ENCODE peak calls at places on chromosomes 5 and 9, in seven cellular contexts. R is fibroblast of the aortic adventitia, C is AG04450, H is A673, T is WTC11, V is adrenal gland, L is ovary. G is an unnamed sample.

GRCh38 chr9:69446496-69446895 is 121.5 kb downstream of the ENTREP1 start:
- DNase-seq in R (no peak), H (no peak), L (no peak), C (no peak), V (no peak), T (no peak), G (no peak)

GRCh38 chr9:23587433-23587832 is 238.6 kb downstream of the ELAVL2 start:
- DNase-seq in L (peak; percentile 13), H (no peak), V (peak; percentile 92), T (no peak), R (no peak), C (no peak), G (no peak)

GRCh38 chr9:100443781-100444768 is 17.1 kb downstream of the MSANTD3 start:
- DNase-seq in V (peak; percentile 9), T (no peak), C (no peak), H (no peak), L (no peak), R (peak; percentile 34), G (no peak)

GRCh38 chr9:124010665-124011321 is 775 bp upstream of the LHX2 start:
- DNase-seq in H (no peak), R (no peak), C (no peak), L (no peak), T (peak; percentile 57), V (no peak), G (no peak)

GRCh38 chr5:75236322-75237316 is at the start of gene ANKRD31:
- DNase-seq in H (peak; percentile 87), C (peak; percentile 18), L (peak; percentile 81), T (peak; percentile 76), V (peak; percentile 90), R (peak; percentile 68), G (peak; percentile 89)

GRCh38 chr5:138230261-138230660 is 17.1 kb upstream of the CDC23 start:
- DNase-seq in H (no peak), V (peak; percentile 58), C (no peak), R (peak; percentile 87), L (no peak), T (no peak), G (peak; percentile 90)

GRCh38 chr5:15833365-15833764 is 333.4 kb downstream of the FBXL7 start:
- DNase-seq in R (no peak), C (no peak), V (no peak), T (no peak), L (no peak), H (no peak), G (no peak)

GRCh38 chr9:97484134-97484533 is 17.3 kb upstream of the TMOD1 start:
- DNase-seq in L (no peak), C (no peak), V (peak; percentile 64), T (no peak), H (no peak), R (no peak), G (no peak)

GRCh38 chr5:113447651-113448050 is 12.9 kb upstream of the TSSK1B start:
- DNase-seq in L (no peak), T (no peak), H (peak; percentile 2), V (no peak), R (no peak), C (no peak), G (peak; percentile 42)

GRCh38 chr5:105392122-105392709 is 1829.6 kb upstream of the NUDT12 start:
- DNase-seq in V (no peak), R (no peak), L (no peak), H (no peak), C (no peak), T (peak; percentile 8), G (no peak)

GRCh38 chr9:114434878-114435311 is 47.1 kb upstream of the AKNA start:
- DNase-seq in H (peak; percentile 29), T (peak; percentile 49), L (no peak), V (peak; percentile 42), C (no peak), R (peak; percentile 50), G (no peak)

GRCh38 chr9:87581513-87581912 is 83.8 kb downstream of the DAPK1 start:
- DNase-seq in R (peak; percentile 63), H (no peak), V (peak; percentile 29), L (peak; percentile 30), T (no peak), C (no peak), G (no peak)

GRCh38 chr5:456351-457194 is 13.6 kb downstream of the EXOC3 start:
- DNase-seq in V (no peak), T (peak; percentile 10), R (no peak), L (no peak), C (no peak), H (no peak), G (no peak)

GRCh38 chr5:132658383-132659302 is 670 bp downstream of the IL13 start:
- DNase-seq in T (no peak), L (no peak), C (no peak), R (no peak), H (no peak), V (no peak), G (no peak)

GRCh38 chr9:129524848-129525345 is 96.0 kb downstream of the C9orf50 start:
- DNase-seq in R (no peak), V (no peak), H (no peak), C (no peak), L (no peak), T (no peak), G (no peak)
- TF ChIP-seq CTCF in R (no peak), V (no peak), H (no peak), C (no peak), L (no peak), T (no peak), G (no peak)

GRCh38 chr9:34675048-34675714 is 12.7 kb upstream of the CCL27 start:
- DNase-seq in L (no peak), T (peak; percentile 92), C (no peak), H (peak; percentile 88), R (peak; percentile 73), V (peak; percentile 47), G (peak; percentile 94)
- TF ChIP-seq CTCF in L (no peak), T (peak; percentile 52), C (peak; percentile 80), H (peak; percentile 88), R (peak; percentile 83), V (no peak), G (peak; percentile 99)

DNA sequence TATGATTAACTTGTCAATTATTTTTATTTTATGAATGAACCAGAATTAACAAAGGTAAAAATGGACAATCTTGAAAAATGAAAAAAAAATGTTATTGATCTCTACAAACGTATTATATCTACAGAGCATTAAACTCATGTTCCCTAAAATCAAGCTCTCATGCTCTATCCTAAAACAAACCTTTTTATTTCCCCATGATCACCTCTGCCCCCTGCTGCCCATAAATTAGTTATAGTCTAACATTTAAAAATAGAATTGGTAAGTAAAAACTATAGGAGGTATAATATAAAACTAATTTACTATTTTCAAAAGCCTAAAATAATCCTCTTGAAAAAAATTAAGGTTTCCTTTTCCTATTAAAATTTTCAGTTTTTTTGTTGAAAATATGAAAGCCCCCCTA is 168.0 kb upstream of the POU5F2 start:
- DNase-seq in T (no peak), L (no peak), H (no peak), V (no peak), C (no peak), R (peak; percentile 35), G (peak; percentile 35)
- TF ChIP-seq CTCF in T (no peak), L (no peak), H (peak; percentile 20), V (peak; percentile 14), C (no peak), R (peak; percentile 32), G (peak; percentile 47)

DNA sequence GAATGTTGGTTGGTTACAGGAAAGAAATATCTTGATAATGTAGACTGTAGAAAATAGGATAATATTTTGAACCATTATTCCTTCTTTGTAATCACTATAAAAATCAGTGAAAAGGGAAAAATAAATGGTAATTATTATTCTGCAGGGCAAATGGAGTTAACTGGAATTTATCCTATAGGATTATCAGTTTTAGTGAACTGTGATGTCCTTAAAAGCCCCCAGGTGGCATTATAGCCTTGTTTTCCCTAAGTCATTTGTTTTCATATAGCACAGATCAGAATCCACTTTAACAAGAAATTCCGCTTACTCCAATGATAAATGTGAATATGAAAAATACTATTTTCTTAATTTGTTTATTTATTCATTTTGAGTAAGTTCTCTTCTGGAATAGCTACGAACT is 26.2 kb upstream of the WDR41 start:
- DNase-seq in V (no peak), L (no peak), C (no peak), T (no peak), H (peak; percentile 33), R (peak; percentile 17), G (no peak)
- TF ChIP-seq CTCF in V (no peak), L (no peak), C (peak; percentile 22), T (no peak), H (peak; percentile 46), R (peak; percentile 20), G (peak; percentile 62)

GRCh38 chr9:94182532-94182931 is 76.6 kb upstream of the ZNF169 start:
- DNase-seq in C (no peak), V (no peak), R (no peak), H (no peak), T (no peak), L (no peak), G (no peak)
- TF ChIP-seq CTCF in C (no peak), V (no peak), R (no peak), H (no peak), T (no peak), L (no peak), G (no peak)

DNA sequence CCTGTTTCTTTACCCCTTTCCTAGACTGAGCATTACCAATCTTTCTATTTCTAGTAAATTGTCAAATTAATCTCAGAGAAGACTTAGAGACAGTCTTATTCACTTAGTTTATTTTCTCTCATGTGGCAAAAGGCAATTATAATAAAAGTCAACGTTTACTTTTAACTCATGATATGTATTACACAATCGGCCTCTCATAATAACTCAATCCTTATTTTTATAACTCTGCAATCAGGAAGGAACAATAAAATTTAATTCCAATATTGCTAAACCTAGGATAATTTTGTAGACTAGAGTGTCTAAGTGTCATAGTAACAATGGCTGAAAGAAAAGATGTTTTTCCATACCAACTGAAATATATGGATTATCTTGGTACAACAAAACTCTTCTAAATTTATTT is 214.6 kb downstream of the PDE4D start:
- DNase-seq in H (no peak), R (no peak), T (no peak), C (no peak), V (no peak), L (no peak), G (no peak)
- TF ChIP-seq CTCF in H (no peak), R (no peak), T (no peak), C (no peak), V (no peak), L (no peak), G (no peak)